ENCODE peak calls at places on chromosomes 16 and 17, in four cellular contexts. Y is T-cell; I is kidney; B is activated T-helper 1 cell treated with anti-CD3 and anti-CD28 coated beads, Interleukin-2, amount 50 U/mL, for 16 hours. L is an unnamed sample.
A peak's percentile ranks its signal among the peaks of the same experiment; 100 is the strongest.

GRCh38 chr17:47806026-47806912 is 15.3 kb downstream of the OSBPL7 start:
- DNase-seq in B (no peak), I (no peak), Y (no peak), L (no peak)

GRCh38 chr17:38352245-38353083 is 820 bp downstream of the SOCS7 start:
- DNase-seq in B (no peak), I (peak; percentile 85), Y (peak; percentile 8), L (no peak)

GRCh38 chr17:17058304-17058703 is 16.0 kb downstream of the MPRIP start:
- DNase-seq in Y (no peak), I (no peak), B (no peak), L (no peak)

GRCh38 chr17:77526728-77527355 is 386.1 kb downstream of the SEC14L1 start:
- DNase-seq in B (no peak), I (no peak), Y (no peak), L (no peak)

GRCh38 chr16:67396159-67396774 is 3.0 kb upstream of the TPPP3 start:
- DNase-seq in Y (no peak), I (peak; percentile 96), B (no peak), L (no peak)

GRCh38 chr17:65183736-65184135 is 46.6 kb downstream of the RGS9 start:
- DNase-seq in B (no peak), I (no peak), Y (no peak), L (peak; percentile 61)

GRCh38 chr16:84483882-84484565 is 20.4 kb downstream of the MEAK7 start:
- DNase-seq in I (no peak), B (no peak), Y (no peak), L (no peak)

GRCh38 chr17:78329263-78330059 is 30.4 kb downstream of the SOCS3 start:
- DNase-seq in Y (no peak), B (no peak), I (peak; percentile 69), L (no peak)

GRCh38 chr16:3121843-3122467 is 9.6 kb downstream of the ZNF205 start:
- DNase-seq in I (no peak), B (no peak), Y (no peak), L (no peak)

GRCh38 chr17:48792033-48792798 is 24.8 kb downstream of the TTLL6 start:
- DNase-seq in B (no peak), Y (no peak), I (no peak), L (no peak)

GRCh38 chr16:68792465-68793324 is 50.6 kb upstream of the TANGO6 start:
- DNase-seq in Y (no peak), B (no peak), I (no peak), L (peak; percentile 73)

L was measured in HS-27A.